ENCODE peak calls at places on chromosomes 3 and 15, in four cellular contexts. One of them, this sample, is unnamed.
A peak's percentile ranks its signal among the peaks of the same experiment; 100 is the strongest.

GRCh38 chr3:75192065-75192658 is 472.0 kb upstream of the FRG2C start:
- DNase-seq in A549: peak; percentile 37
- DNase-seq in GM12878: no peak
- DNase-seq in HepG2: peak; percentile 35
- DNase-seq in this sample: peak; percentile 28

GRCh38 chr15:78323693-78324092 is 16.5 kb upstream of the CRABP1 start:
- DNase-seq in GM12878: no peak
- DNase-seq in A549: no peak
- DNase-seq in HepG2: no peak
- DNase-seq in this sample: no peak

GRCh38 chr3:196985954-196986885 is 17.6 kb upstream of the PIGZ start:
- DNase-seq in A549: no peak
- DNase-seq in HepG2: peak; percentile 63
- DNase-seq in GM12878: no peak
- DNase-seq in this sample: no peak

GRCh38 chr3:148861277-148861869 is 3.7 kb upstream of the CPA3 start:
- DNase-seq in GM12878: no peak
- DNase-seq in A549: peak; percentile 50
- DNase-seq in HepG2: peak; percentile 29
- DNase-seq in this sample: peak; percentile 39

GRCh38 chr3:12681586-12682371 is 17.9 kb upstream of the RAF1 start:
- DNase-seq in A549: peak; percentile 30
- DNase-seq in GM12878: no peak
- DNase-seq in HepG2: no peak
- DNase-seq in this sample: no peak

GRCh38 chr15:95300958-95301357 is 1029.5 kb upstream of the NR2F2 start:
- DNase-seq in A549: no peak
- DNase-seq in HepG2: no peak
- DNase-seq in GM12878: no peak
- DNase-seq in this sample: no peak

GRCh38 chr15:40843183-40843884 is 514 bp upstream of the SPINT1 start:
- DNase-seq in A549: no peak
- DNase-seq in GM12878: no peak
- DNase-seq in HepG2: no peak
- DNase-seq in this sample: no peak

GRCh38 chr15:72855791-72856190 is 72.2 kb upstream of the ADPGK start:
- DNase-seq in HepG2: no peak
- DNase-seq in GM12878: no peak
- DNase-seq in A549: no peak
- DNase-seq in this sample: no peak

GRCh38 chr15:25175789-25176615 is 221.2 kb downstream of the SNRPN start:
- DNase-seq in GM12878: no peak
- DNase-seq in HepG2: no peak
- DNase-seq in A549: no peak
- DNase-seq in this sample: peak; percentile 1

GRCh38 chr3:160210799-160211221 is 14.4 kb upstream of the C3orf80 start:
- DNase-seq in GM12878: no peak
- DNase-seq in A549: peak; percentile 66
- DNase-seq in HepG2: peak; percentile 11
- DNase-seq in this sample: no peak
- TF ChIP-seq CHD2 in GM12878: no peak
- TF ChIP-seq CHD2 in A549: no peak
- TF ChIP-seq CHD2 in HepG2: no peak
- TF ChIP-seq CHD2 in this sample: no peak

GRCh38 chr3:64684715-64685261 is 3.0 kb downstream of the ADAMTS9 start:
- DNase-seq in GM12878: no peak
- DNase-seq in HepG2: no peak
- DNase-seq in A549: no peak
- DNase-seq in this sample: peak; percentile 49
- TF ChIP-seq REST in GM12878: no peak
- TF ChIP-seq REST in HepG2: no peak
- TF ChIP-seq REST in A549: no peak
- TF ChIP-seq REST in this sample: no peak

DNA sequence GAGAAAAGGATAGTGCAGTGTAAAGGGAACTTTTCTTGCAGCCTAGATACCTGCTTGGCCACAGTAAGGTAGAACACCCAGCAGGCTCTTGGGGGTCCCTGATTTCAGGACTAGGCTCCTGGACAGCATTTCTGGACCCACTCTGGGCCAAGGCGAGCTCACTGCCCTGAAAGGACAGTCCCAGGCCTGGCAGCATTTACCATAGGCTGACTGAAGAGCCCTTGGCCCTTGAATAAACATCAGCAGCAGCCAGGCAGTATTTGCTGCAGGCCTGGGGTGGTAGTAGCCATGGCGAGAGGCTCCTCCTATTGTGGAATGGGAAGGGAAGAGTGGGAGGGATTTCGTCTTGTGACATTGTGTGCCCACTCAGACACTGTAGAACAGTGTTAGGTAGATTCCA is 529.2 kb downstream of the TUSC7 start:
- DNase-seq in GM12878: no peak
- DNase-seq in A549: no peak
- DNase-seq in HepG2: no peak
- DNase-seq in this sample: no peak
- TF ChIP-seq CHD2 in GM12878: no peak
- TF ChIP-seq CHD2 in A549: no peak
- TF ChIP-seq CHD2 in HepG2: no peak
- TF ChIP-seq CHD2 in this sample: no peak

DNA sequence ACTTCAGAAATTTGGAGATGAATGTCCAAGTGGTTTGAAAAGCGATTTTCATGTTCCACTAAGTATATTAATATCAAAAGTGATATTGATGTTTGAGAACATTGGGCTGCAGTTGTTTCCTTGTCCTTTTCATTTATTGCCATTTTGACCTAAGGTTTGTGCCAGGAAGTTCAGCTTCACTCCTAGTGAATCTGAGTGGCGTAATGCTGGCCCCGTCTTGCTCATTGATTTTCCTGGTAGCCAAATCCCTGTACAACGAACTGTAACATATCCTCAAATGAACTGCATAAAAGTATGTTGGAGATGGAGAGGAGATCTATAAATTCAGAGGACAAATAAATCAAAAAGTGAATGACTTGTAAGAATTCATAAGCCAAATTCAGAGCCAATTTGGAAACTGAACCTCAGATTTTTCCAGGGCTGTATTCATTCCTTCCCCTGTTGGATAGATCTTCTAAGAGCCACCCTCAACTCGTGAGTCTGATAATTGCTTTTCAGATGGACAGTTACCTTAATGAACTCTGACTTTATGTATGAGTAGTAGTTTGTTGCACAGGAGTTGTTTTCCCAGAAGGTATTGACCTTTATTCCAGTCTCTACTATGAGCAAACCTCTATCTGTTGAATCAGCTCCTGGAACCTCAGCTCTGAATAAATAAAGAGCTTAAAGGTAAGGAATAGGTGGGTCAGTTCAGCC is 72.8 kb downstream of the ITPR1 start:
- DNase-seq in GM12878: no peak
- DNase-seq in HepG2: peak; percentile 85
- DNase-seq in A549: no peak
- DNase-seq in this sample: no peak
- TF ChIP-seq REST in GM12878: no peak
- TF ChIP-seq REST in HepG2: no peak
- TF ChIP-seq REST in A549: no peak
- TF ChIP-seq REST in this sample: no peak

DNA sequence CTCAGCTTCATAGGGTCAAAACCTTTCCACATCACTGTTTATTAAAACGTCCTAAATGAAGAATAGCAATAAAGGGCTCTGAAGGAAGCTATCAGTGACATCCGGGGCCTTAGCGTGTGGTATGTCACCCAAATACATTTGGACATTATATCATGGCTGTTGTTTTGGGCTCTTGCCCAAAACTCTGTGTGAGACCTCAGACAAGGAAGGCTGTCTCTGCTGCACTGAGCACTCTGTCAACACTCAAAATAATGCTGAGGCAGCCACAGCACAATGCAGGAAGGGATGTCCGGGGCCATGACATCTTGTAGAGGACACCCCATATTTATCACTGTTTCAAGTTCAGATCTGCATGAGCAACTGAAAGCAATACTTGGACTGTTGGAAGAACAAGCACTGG is 293.8 kb upstream of the WNT5A start:
- DNase-seq in A549: no peak
- DNase-seq in HepG2: no peak
- DNase-seq in GM12878: no peak
- DNase-seq in this sample: no peak
- TF ChIP-seq CHD2 in A549: no peak
- TF ChIP-seq CHD2 in HepG2: no peak
- TF ChIP-seq CHD2 in GM12878: no peak
- TF ChIP-seq CHD2 in this sample: no peak

DNA sequence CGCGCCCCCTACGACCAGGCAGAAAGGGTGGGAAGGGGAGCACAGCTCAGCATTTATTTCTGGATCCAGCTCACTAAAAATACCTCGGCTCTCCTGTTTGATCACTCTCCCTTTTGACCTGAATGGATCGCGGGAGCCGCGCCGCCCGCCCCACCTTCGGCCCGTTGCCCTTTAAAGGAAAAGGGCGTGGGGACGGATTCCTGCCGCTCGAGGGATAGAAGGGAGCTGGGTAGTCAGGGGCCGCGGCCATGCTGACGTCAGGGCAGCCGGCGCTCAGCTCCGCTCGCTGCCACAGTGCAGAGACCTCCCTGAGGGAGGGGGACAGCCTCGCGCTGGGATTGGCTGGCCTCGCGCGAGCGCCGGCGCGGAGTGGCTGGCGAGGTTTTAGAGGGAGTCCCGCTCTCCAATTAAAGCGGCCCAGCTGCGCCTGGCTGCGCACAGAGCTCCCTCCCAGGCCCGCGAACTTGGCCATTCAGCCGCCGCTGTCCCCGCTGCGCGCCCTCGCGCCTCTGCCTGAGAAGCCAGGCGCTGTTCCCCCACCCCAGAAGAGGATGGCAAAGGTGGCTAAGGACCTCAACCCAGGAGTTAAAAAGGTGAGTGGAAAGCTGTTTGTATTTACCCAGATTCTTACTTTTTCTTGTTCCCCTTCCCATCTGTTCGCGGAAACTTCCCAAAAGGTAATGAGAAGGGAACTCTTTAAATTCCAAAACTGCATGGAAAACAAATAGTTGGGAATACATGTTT is at the start of gene LMCD1:
- DNase-seq in GM12878: peak; percentile 64
- DNase-seq in HepG2: peak; percentile 93
- DNase-seq in A549: peak; percentile 97
- DNase-seq in this sample: peak; percentile 94
- TF ChIP-seq REST in GM12878: no peak
- TF ChIP-seq REST in HepG2: no peak
- TF ChIP-seq REST in A549: no peak
- TF ChIP-seq REST in this sample: no peak

GRCh38 chr3:142027713-142028112 is 121.6 kb downstream of the TFDP2 start:
- DNase-seq in HepG2: no peak
- DNase-seq in GM12878: no peak
- DNase-seq in A549: peak; percentile 6
- DNase-seq in this sample: peak; percentile 10

GRCh38 chr3:142029052-142029642 is 120.2 kb downstream of the TFDP2 start:
- DNase-seq in A549: no peak
- DNase-seq in GM12878: peak; percentile 49
- DNase-seq in HepG2: no peak
- DNase-seq in this sample: peak; percentile 11

GRCh38 chr3:142026333-142026732 is 123.0 kb downstream of the TFDP2 start:
- DNase-seq in GM12878: no peak
- DNase-seq in HepG2: no peak
- DNase-seq in A549: no peak
- DNase-seq in this sample: no peak

GRCh38 chr3:142028174-142028833 is 121.0 kb downstream of the TFDP2 start:
- DNase-seq in GM12878: peak; percentile 71
- DNase-seq in A549: peak; percentile 68
- DNase-seq in HepG2: no peak
- DNase-seq in this sample: peak; percentile 49

GRCh38 chr3:142027295-142027694 is 122.0 kb downstream of the TFDP2 start:
- DNase-seq in HepG2: no peak
- DNase-seq in GM12878: no peak
- DNase-seq in A549: no peak
- DNase-seq in this sample: no peak
- TF ChIP-seq CHD2 in HepG2: no peak
- TF ChIP-seq CHD2 in GM12878: no peak
- TF ChIP-seq CHD2 in A549: no peak
- TF ChIP-seq CHD2 in this sample: no peak

DNA sequence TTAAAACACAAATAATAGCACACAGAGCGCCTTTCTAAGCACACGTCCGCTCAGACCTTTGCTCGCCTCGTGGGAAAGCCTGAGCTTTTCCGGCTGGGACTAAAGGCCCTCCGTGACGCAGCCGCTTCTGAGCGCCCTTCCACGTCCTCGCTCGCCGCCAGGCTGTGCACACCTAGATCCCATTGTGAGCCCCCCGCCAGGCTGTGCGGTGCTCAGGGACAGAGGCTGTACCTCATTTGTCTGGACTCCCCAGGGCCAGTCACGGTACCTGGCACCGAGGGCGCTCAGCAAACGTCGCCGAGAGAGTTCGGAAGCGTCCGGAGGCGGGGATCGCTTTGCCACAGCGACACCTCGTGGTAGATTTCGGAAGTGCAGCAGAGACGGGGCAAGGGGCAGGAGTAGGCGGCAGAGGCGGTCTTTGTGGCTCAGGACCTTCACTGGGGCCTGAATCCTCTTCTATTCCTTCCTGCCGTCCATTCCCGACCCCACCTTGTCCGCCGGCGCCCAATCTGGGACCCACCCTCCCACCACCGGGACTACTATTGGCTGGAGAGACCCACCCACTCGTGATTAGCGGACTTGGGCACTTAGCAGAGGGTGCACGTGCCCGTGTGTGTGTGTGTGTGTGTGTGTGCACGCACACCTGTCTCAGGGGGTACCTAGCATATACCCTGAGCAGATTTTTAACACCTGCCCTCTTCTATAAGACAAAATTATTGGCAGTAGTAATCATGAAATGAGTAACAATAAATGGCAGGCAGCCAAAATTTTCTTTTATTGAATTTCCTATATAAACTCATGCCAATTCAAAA is 65.6 kb downstream of the RHCG start:
- DNase-seq in HepG2: peak; percentile 49
- DNase-seq in GM12878: peak; percentile 31
- DNase-seq in A549: peak; percentile 80
- DNase-seq in this sample: peak; percentile 94
- TF ChIP-seq REST in HepG2: no peak
- TF ChIP-seq REST in GM12878: no peak
- TF ChIP-seq REST in A549: no peak
- TF ChIP-seq REST in this sample: no peak

DNA sequence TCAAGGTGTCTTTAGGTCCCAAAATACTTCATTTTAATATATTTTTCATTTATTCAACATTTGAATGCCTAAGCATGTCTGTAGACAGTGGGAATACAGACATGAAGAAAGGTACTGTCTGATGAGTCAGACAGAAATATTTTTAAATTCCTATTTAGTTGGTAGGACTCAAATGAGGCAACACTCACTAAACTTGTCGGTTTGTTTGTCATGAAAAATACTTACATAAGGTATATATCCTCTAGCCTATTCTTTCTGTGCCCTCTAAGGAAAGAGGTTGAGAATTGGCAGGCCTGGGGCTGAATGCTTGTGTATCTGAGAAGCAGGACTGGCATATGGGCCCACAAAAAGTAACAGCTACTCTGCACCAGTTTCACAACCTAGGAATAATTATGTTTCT is 423.6 kb upstream of the MDFIC2 start:
- DNase-seq in A549: no peak
- DNase-seq in GM12878: no peak
- DNase-seq in HepG2: no peak
- DNase-seq in this sample: no peak
- TF ChIP-seq CHD2 in A549: no peak
- TF ChIP-seq CHD2 in GM12878: no peak
- TF ChIP-seq CHD2 in HepG2: no peak
- TF ChIP-seq CHD2 in this sample: no peak

This sample was measured in SK-N-SH.